ENCODE peak calls at places on chromosomes 16 and 17, in six cellular contexts. K, U, V, D, Y and W are unnamed samples.

GRCh38 chr16:87278191-87279093 is 38.8 kb downstream of the C16orf95 start:
- DNase-seq in U (peak), Y (peak), K (no peak), D (peak), V (peak), W (peak)

GRCh38 chr17:70859829-70860228 is 690.5 kb downstream of the KCNJ2 start:
- DNase-seq in Y (no peak), V (no peak), K (no peak), U (no peak), D (no peak), W (no peak)

GRCh38 chr16:67672739-67673662 is 6.4 kb downstream of the C16orf86 start:
- DNase-seq in D (peak), V (peak), K (no peak), Y (peak), U (peak), W (peak)

GRCh38 chr16:57642368-57643135 is 14.1 kb downstream of the ADGRG1 start:
- DNase-seq in Y (no peak), V (no peak), U (no peak), K (no peak), D (no peak), W (no peak)

GRCh38 chr16:50671644-50672260 is 9.4 kb downstream of the SNX20 start:
- DNase-seq in D (no peak), U (no peak), K (peak), V (peak), Y (no peak), W (no peak)

GRCh38 chr17:79627184-79627765 is 16.4 kb upstream of the RBFOX3 start:
- DNase-seq in K (peak), U (peak), V (no peak), Y (no peak), D (no peak), W (no peak)

GRCh38 chr16:62644030-62644812 is 608.0 kb upstream of the CDH8 start:
- DNase-seq in Y (no peak), V (no peak), K (no peak), U (no peak), D (no peak), W (no peak)

GRCh38 chr17:16919663-16920627 is 52.0 kb downstream of the TNFRSF13B start:
- DNase-seq in U (no peak), K (peak), V (no peak), D (no peak), Y (no peak), W (no peak)

GRCh38 chr17:58352843-58353719 is 1.1 kb upstream of the SUPT4H1 start:
- DNase-seq in D (peak), U (no peak), K (no peak), V (no peak), Y (no peak), W (no peak)

GRCh38 chr16:52773026-52773425 is 226.1 kb upstream of the TOX3 start:
- DNase-seq in Y (no peak), K (no peak), D (no peak), V (no peak), U (no peak), W (no peak)

GRCh38 chr17:71398706-71399620 is 721.9 kb upstream of the SOX9 start:
- DNase-seq in U (no peak), K (no peak), Y (no peak), V (no peak), D (no peak), W (no peak)

GRCh38 chr17:4969551-4970231 is 2.1 kb upstream of the SPAG7 start:
- DNase-seq in D (no peak), K (no peak), V (no peak), Y (no peak), U (no peak), W (no peak)

GRCh38 chr17:17682293-17682736 is 1.1 kb downstream of the RAI1 start:
- DNase-seq in Y (no peak), V (peak), D (peak), K (peak), U (peak), W (no peak)

GRCh38 chr17:30942311-30943079 is 20.8 kb downstream of the ADAP2 start:
- DNase-seq in D (no peak), Y (no peak), U (no peak), K (no peak), V (no peak), W (no peak)

GRCh38 chr17:45394913-45395568 is 37.6 kb downstream of the ARHGAP27 start:
- DNase-seq in D (peak), Y (peak), U (peak), K (no peak), V (peak), W (peak)

GRCh38 chr16:81646561-81646960 is 132.5 kb upstream of the PLCG2 start:
- DNase-seq in U (no peak), K (no peak), D (no peak), V (no peak), Y (peak), W (no peak)

GRCh38 chr16:78684040-78684611 is 584.7 kb downstream of the WWOX start:
- DNase-seq in Y (no peak), V (peak), U (peak), K (no peak), D (peak), W (peak)

GRCh38 chr16:80369559-80369958 is 171.2 kb upstream of the DYNLRB2 start:
- DNase-seq in D (no peak), Y (peak), K (no peak), U (peak), V (peak), W (peak)

GRCh38 chr17:2844386-2844785 is 48.1 kb downstream of the RAP1GAP2 start:
- DNase-seq in U (no peak), D (no peak), K (no peak), Y (no peak), V (no peak), W (no peak)

GRCh38 chr17:4604111-4604644 is 19.8 kb downstream of the SMTNL2 start:
- DNase-seq in K (no peak), U (peak), D (peak), Y (no peak), V (no peak), W (no peak)

GRCh38 chr17:41026668-41027471 is at the start of gene KRTAP1-5:
- DNase-seq in V (no peak), Y (peak), D (no peak), U (no peak), K (no peak), W (no peak)

GRCh38 chr17:17018021-17018441 is 24.2 kb upstream of the MPRIP start:
- DNase-seq in V (no peak), Y (no peak), U (no peak), K (no peak), D (no peak), W (no peak)

GRCh38 chr16:88642881-88643545 is 4.6 kb downstream of the IL17C start:
- DNase-seq in Y (no peak), U (no peak), D (no peak), K (no peak), V (no peak), W (no peak)

GRCh38 chr16:13793788-13794461 is 126.0 kb upstream of the ERCC4 start:
- DNase-seq in D (no peak), K (no peak), V (no peak), U (no peak), Y (no peak), W (no peak)

GRCh38 chr16:84550096-84550495 is 45.6 kb upstream of the MEAK7 start:
- DNase-seq in U (no peak), V (no peak), K (no peak), D (no peak), Y (no peak), W (no peak)
- H3K27ac ChIP-seq in U (no peak), V (no peak), K (peak), D (no peak), Y (no peak), W (no peak)

GRCh38 chr16:9016824-9017223 is 53.1 kb upstream of the USP7 start:
- DNase-seq in K (no peak), Y (no peak), D (no peak), U (no peak), V (no peak), W (no peak)

GRCh38 chr16:9012848-9013507 is 49.3 kb upstream of the USP7 start:
- DNase-seq in Y (no peak), D (peak), U (no peak), V (no peak), K (no peak), W (no peak)

GRCh38 chr16:9014389-9014788 is 50.7 kb upstream of the USP7 start:
- DNase-seq in D (no peak), K (no peak), U (no peak), V (no peak), Y (no peak), W (no peak)

GRCh38 chr16:9013508-9013864 is 49.8 kb upstream of the USP7 start:
- DNase-seq in K (no peak), V (no peak), Y (no peak), D (no peak), U (no peak), W (no peak)

GRCh38 chr16:9015489-9015888 is 51.8 kb upstream of the USP7 start:
- DNase-seq in Y (no peak), D (no peak), K (no peak), U (no peak), V (no peak), W (no peak)
- H3K27ac ChIP-seq in Y (no peak), D (no peak), K (no peak), U (no peak), V (no peak), W (no peak)

GRCh38 chr16:30090607-30091332 is 954 bp downstream of the TBX6 start:
- DNase-seq in Y (no peak), D (no peak), V (no peak), U (no peak), K (no peak), W (no peak)
- H3K27ac ChIP-seq in Y (no peak), D (peak), V (no peak), U (peak), K (peak), W (peak)

GRCh38 chr17:64538508-64539120 is 31.8 kb downstream of the CEP95 start:
- DNase-seq in K (no peak), D (no peak), U (no peak), Y (no peak), V (no peak), W (no peak)
- H3K27ac ChIP-seq in K (no peak), D (no peak), U (no peak), Y (peak), V (no peak), W (peak)

DNA sequence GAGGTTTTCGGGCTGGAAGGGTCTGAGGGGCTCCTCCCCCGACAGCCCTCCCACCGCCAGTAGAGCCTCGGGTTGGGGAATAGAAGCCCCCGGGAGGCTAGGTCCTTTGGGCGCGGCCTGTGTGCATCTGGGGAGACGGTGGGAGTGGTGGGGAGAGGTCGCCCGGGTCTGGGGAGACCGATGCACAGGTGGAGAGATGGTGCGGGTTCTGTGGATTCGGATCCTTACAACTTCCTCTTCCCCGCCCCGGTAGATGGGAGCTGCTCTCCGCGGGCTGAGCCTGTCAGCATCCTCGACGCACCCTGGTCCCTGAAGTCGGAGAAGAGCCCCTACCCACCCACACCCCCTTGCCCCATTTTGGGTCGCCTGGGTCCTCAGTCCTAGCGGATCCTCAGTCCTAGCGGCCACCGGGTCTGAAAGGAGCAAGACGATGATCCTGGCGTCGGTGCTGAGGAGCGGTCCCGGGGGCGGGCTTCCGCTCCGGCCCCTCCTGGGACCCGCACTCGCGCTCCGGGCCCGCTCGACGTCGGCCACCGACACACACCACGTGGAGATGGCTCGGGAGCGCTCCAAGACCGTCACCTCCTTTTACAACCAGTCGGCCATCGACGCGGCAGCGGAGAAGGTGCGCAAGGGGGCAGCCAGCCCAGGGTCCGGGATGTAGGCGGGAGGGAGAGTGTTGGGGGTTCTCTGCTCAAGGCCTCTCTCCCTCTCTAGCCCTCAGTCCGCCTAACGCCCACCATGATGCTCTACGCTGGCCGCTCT is 790 bp downstream of the BCKDK start:
- DNase-seq in Y (no peak), D (no peak), V (no peak), U (no peak), K (no peak), W (no peak)
- H3K27ac ChIP-seq in Y (no peak), D (peak), V (peak), U (peak), K (no peak), W (peak)

GRCh38 chr17:76270127-76270592 is 5.0 kb downstream of the UBALD2 start:
- DNase-seq in D (no peak), V (no peak), Y (no peak), K (no peak), U (no peak), W (no peak)
- H3K27ac ChIP-seq in D (peak), V (no peak), Y (no peak), K (peak), U (no peak), W (peak)

GRCh38 chr17:606501-607243 is 108.0 kb downstream of the VPS53 start:
- DNase-seq in K (no peak), D (no peak), Y (no peak), U (no peak), V (no peak), W (no peak)
- H3K27ac ChIP-seq in K (no peak), D (no peak), Y (no peak), U (no peak), V (no peak), W (no peak)

DNA sequence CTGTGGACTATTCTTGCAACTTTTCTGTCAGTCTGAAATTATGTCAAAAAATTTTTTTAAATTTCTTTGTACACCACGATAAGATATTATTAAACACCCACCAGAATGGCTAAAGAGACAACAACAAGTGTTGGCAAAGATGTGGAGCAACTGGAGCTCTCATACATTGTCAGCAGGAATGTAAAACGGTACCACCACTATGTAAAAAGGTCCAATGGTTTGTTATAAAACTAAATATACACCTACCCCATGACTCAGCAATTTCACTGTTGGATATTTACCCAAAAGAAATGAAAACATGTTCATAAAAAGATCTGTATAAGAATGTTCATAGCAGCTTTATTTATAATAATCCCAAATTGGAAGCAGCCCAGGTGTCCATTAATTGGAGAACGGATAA is 7.2 kb downstream of the KIAA0753 start:
- DNase-seq in V (no peak), K (no peak), D (no peak), U (no peak), Y (no peak), W (no peak)
- H3K27ac ChIP-seq in V (no peak), K (no peak), D (no peak), U (no peak), Y (no peak), W (no peak)

GRCh38 chr16:28575446-28576109 is 21.3 kb downstream of the SULT1A2 start:
- DNase-seq in D (no peak), V (no peak), Y (no peak), U (no peak), K (no peak), W (no peak)
- H3K27ac ChIP-seq in D (no peak), V (no peak), Y (no peak), U (no peak), K (no peak), W (no peak)

DNA sequence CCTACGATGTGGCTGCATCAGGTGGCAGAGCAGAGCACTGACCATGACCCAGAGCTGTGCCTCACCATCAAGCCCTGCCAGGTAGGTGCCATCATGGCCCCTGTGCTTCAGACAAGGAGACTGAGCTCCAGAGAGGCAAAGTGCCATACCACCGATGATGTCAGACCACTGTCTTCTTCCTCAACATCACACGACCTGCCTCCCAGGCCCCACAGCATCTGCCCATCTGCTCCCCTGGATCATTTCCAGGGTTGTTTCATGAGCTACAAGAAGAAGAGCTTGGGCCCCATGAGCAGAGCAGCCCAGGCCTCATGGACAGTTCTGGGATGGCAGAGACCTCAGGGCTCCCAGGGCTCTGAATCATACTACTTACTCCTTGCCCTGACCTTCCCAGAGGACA is 9.9 kb downstream of the XYLT1 start:
- DNase-seq in D (no peak), U (no peak), K (no peak), Y (no peak), V (no peak), W (no peak)
- H3K27ac ChIP-seq in D (no peak), U (no peak), K (no peak), Y (no peak), V (no peak), W (no peak)